ENCODE peak calls at places on chromosomes 4 and X, in six cellular contexts. B, M, V, U, D and F are unnamed samples.

GRCh38 chr4:176641237-176641636 is 151.5 kb downstream of the VEGFC start:
- DNase-seq in B (no peak), M (no peak), V (peak), U (no peak), D (no peak), F (no peak)

GRCh38 chr4:137432431-137432830 is 99.9 kb downstream of the PCDH18 start:
- DNase-seq in B (no peak), M (no peak), V (peak), U (no peak), D (no peak), F (no peak)

GRCh38 chrX:40402771-40403533 is 177.8 kb upstream of the ATP6AP2 start:
- DNase-seq in B (peak), M (no peak), V (peak), U (peak), D (no peak), F (no peak)

GRCh38 chr4:143700420-143701352 is at the start of gene FREM3:
- DNase-seq in B (no peak), M (no peak), V (peak), U (peak), D (no peak), F (no peak)

GRCh38 chr4:30962949-30963348 is 242.8 kb downstream of the PCDH7 start:
- DNase-seq in B (no peak), M (no peak), V (peak), U (no peak), D (no peak), F (no peak)

GRCh38 chr4:47972181-47972580 is 44.3 kb downstream of the CNGA1 start:
- DNase-seq in B (no peak), M (no peak), V (no peak), U (peak), D (no peak), F (no peak)

GRCh38 chrX:49856819-49857218 is 22.5 kb upstream of the USP27X start:
- DNase-seq in B (no peak), M (no peak), V (no peak), U (no peak), D (no peak), F (no peak)

GRCh38 chrX:136525738-136526606 is 6.0 kb upstream of the VGLL1 start:
- DNase-seq in B (peak), M (no peak), V (peak), U (no peak), D (no peak), F (peak)

GRCh38 chr4:177229331-177229730 is 80.3 kb upstream of the NEIL3 start:
- DNase-seq in B (no peak), M (no peak), V (peak), U (no peak), D (no peak), F (no peak)

GRCh38 chr4:40698733-40699132 is 51.0 kb upstream of the NSUN7 start:
- DNase-seq in B (no peak), M (no peak), V (no peak), U (no peak), D (no peak), F (no peak)

GRCh38 chrX:103310592-103311400 is at the start of gene BEX2:
- DNase-seq in B (no peak), M (peak), V (peak), U (peak), D (peak), F (peak)

GRCh38 chrX:30799327-30799726 is 89.7 kb downstream of the TAB3 start:
- DNase-seq in B (no peak), M (no peak), V (no peak), U (no peak), D (no peak), F (no peak)

GRCh38 chr4:165844151-165844550 is 28.9 kb upstream of the TLL1 start:
- DNase-seq in B (no peak), M (no peak), V (no peak), U (no peak), D (no peak), F (peak)

GRCh38 chr4:110287130-110287529 is 88.7 kb upstream of the ELOVL6 start:
- DNase-seq in B (no peak), M (peak), V (peak), U (peak), D (no peak), F (no peak)

GRCh38 chr4:139278956-139279722 is 886 bp downstream of the MGARP start:
- DNase-seq in B (no peak), M (no peak), V (peak), U (no peak), D (no peak), F (no peak)

GRCh38 chr4:36841583-36842326 is 402.8 kb upstream of the NWD2 start:
- DNase-seq in B (no peak), M (no peak), V (no peak), U (peak), D (no peak), F (no peak)

GRCh38 chrX:38166478-38167083 is 54.1 kb downstream of the SRPX start:
- DNase-seq in B (no peak), M (no peak), V (peak), U (peak), D (no peak), F (no peak)

GRCh38 chrX:132004728-132005127 is 18.4 kb upstream of the STK26 start:
- DNase-seq in B (no peak), M (no peak), V (no peak), U (no peak), D (no peak), F (no peak)

GRCh38 chrX:80229626-80230025 is 190.6 kb upstream of the TENT5D start:
- DNase-seq in B (no peak), M (no peak), V (no peak), U (no peak), D (no peak), F (no peak)

GRCh38 chr4:64271601-64272081 is 137.6 kb downstream of the TECRL start:
- DNase-seq in B (no peak), M (no peak), V (no peak), U (peak), D (no peak), F (peak)

GRCh38 chr4:127783026-127783769 is 1.1 kb downstream of the HSPA4L start:
- DNase-seq in B (peak), M (no peak), V (peak), U (no peak), D (no peak), F (peak)

GRCh38 chr4:40976343-40976742 is 226.6 kb downstream of the NSUN7 start:
- DNase-seq in B (no peak), M (no peak), V (peak), U (peak), D (no peak), F (no peak)

GRCh38 chrX:40155617-40156471 is 58.1 kb upstream of the BCOR start:
- DNase-seq in B (no peak), M (no peak), V (no peak), U (no peak), D (no peak), F (no peak)

GRCh38 chrX:70554523-70554922 is 109.9 kb downstream of the DLG3 start:
- DNase-seq in B (no peak), M (no peak), V (peak), U (no peak), D (no peak), F (no peak)

GRCh38 chrX:130110379-130111219 is at the start of gene ELF4:
- DNase-seq in B (no peak), M (peak), V (peak), U (peak), D (no peak), F (peak)

GRCh38 chrX:12319012-12319519 is 180.8 kb downstream of the FRMPD4 start:
- DNase-seq in B (no peak), M (no peak), V (no peak), U (no peak), D (no peak), F (no peak)

GRCh38 chrX:119503484-119503861 is 35.2 kb downstream of the SLC25A5 start:
- DNase-seq in B (peak), M (no peak), V (peak), U (no peak), D (no peak), F (no peak)

GRCh38 chr4:80694178-80694577 is 336.3 kb upstream of the BMP3 start:
- DNase-seq in B (no peak), M (no peak), V (peak), U (no peak), D (no peak), F (no peak)

GRCh38 chr4:75321484-75321883 is 192.7 kb downstream of the RCHY1 start:
- DNase-seq in B (no peak), M (no peak), V (no peak), U (no peak), D (no peak), F (no peak)

GRCh38 chr4:114658776-114659175 is 60.2 kb downstream of the UGT8 start:
- DNase-seq in B (no peak), M (no peak), V (no peak), U (no peak), D (no peak), F (no peak)

GRCh38 chrX:38816158-38816557 is 14.9 kb downstream of the MID1IP1 start:
- DNase-seq in B (no peak), M (no peak), V (no peak), U (no peak), D (no peak), F (no peak)

GRCh38 chr4:40327340-40327739 is 7.8 kb upstream of the CHRNA9 start:
- DNase-seq in B (no peak), M (no peak), V (peak), U (no peak), D (no peak), F (no peak)

GRCh38 chr4:141497627-141498026 is 138.8 kb upstream of the IL15 start:
- DNase-seq in B (no peak), M (no peak), V (no peak), U (peak), D (no peak), F (no peak)

GRCh38 chr4:6199344-6199921 is 916 bp downstream of the JAKMIP1 start:
- DNase-seq in B (no peak), M (no peak), V (no peak), U (peak), D (no peak), F (no peak)

GRCh38 chrX:70664726-70665125 is 220.1 kb downstream of the DLG3 start:
- DNase-seq in B (no peak), M (no peak), V (peak), U (peak), D (no peak), F (no peak)